ENCODE peak calls at places on chromosome 12, in five cellular contexts. One of them, this sample, is unnamed.

GRCh38 chr12:109840349-109841073 is 7.3 kb upstream of the TRPV4 start:
- DNase-seq in HFF-Myc: no peak
- DNase-seq in retinal pigment epithelial cell: no peak
- DNase-seq in fibroblast of mammary gland: no peak
- DNase-seq in gastrocnemius medialis: no peak
- DNase-seq in this sample: no peak

GRCh38 chr12:64840129-64840528 is 15.7 kb downstream of the TBC1D30 start:
- DNase-seq in HFF-Myc: no peak
- DNase-seq in retinal pigment epithelial cell: no peak
- DNase-seq in fibroblast of mammary gland: no peak
- DNase-seq in gastrocnemius medialis: no peak
- DNase-seq in this sample: no peak

GRCh38 chr12:57756406-57757341 is 1.8 kb downstream of the MARCHF9 start:
- DNase-seq in HFF-Myc: no peak
- DNase-seq in retinal pigment epithelial cell: no peak
- DNase-seq in fibroblast of mammary gland: no peak
- DNase-seq in gastrocnemius medialis: no peak
- DNase-seq in this sample: no peak

GRCh38 chr12:124544311-124544970 is 23.0 kb downstream of the NCOR2 start:
- DNase-seq in HFF-Myc: no peak
- DNase-seq in retinal pigment epithelial cell: no peak
- DNase-seq in fibroblast of mammary gland: no peak
- DNase-seq in gastrocnemius medialis: no peak
- DNase-seq in this sample: no peak

GRCh38 chr12:91179315-91179714 is 3.3 kb downstream of the DCN start:
- DNase-seq in HFF-Myc: no peak
- DNase-seq in retinal pigment epithelial cell: no peak
- DNase-seq in fibroblast of mammary gland: peak
- DNase-seq in gastrocnemius medialis: no peak
- DNase-seq in this sample: no peak

GRCh38 chr12:122076743-122077495 is 1.6 kb upstream of the MLXIP start:
- DNase-seq in HFF-Myc: no peak
- DNase-seq in retinal pigment epithelial cell: no peak
- DNase-seq in fibroblast of mammary gland: no peak
- DNase-seq in gastrocnemius medialis: no peak
- DNase-seq in this sample: no peak

GRCh38 chr12:64673490-64674169 is 63.3 kb downstream of the RASSF3 start:
- DNase-seq in HFF-Myc: no peak
- DNase-seq in retinal pigment epithelial cell: peak
- DNase-seq in fibroblast of mammary gland: no peak
- DNase-seq in gastrocnemius medialis: no peak
- DNase-seq in this sample: no peak

GRCh38 chr12:54935235-54935951 is 49.2 kb downstream of the TESPA1 start:
- DNase-seq in HFF-Myc: peak
- DNase-seq in retinal pigment epithelial cell: peak
- DNase-seq in fibroblast of mammary gland: peak
- DNase-seq in gastrocnemius medialis: no peak
- DNase-seq in this sample: no peak

GRCh38 chr12:55933158-55933798 is 2.3 kb downstream of the DGKA start:
- DNase-seq in HFF-Myc: no peak
- DNase-seq in retinal pigment epithelial cell: no peak
- DNase-seq in fibroblast of mammary gland: peak
- DNase-seq in gastrocnemius medialis: no peak
- DNase-seq in this sample: peak

GRCh38 chr12:24535334-24536019 is 413.4 kb downstream of the BCAT1 start:
- DNase-seq in HFF-Myc: no peak
- DNase-seq in retinal pigment epithelial cell: no peak
- DNase-seq in fibroblast of mammary gland: no peak
- DNase-seq in gastrocnemius medialis: no peak
- DNase-seq in this sample: no peak

GRCh38 chr12:24533953-24534352 is 414.9 kb downstream of the BCAT1 start:
- DNase-seq in HFF-Myc: no peak
- DNase-seq in retinal pigment epithelial cell: no peak
- DNase-seq in fibroblast of mammary gland: no peak
- DNase-seq in gastrocnemius medialis: no peak
- DNase-seq in this sample: no peak

GRCh38 chr12:24534632-24535031 is 414.3 kb downstream of the BCAT1 start:
- DNase-seq in HFF-Myc: no peak
- DNase-seq in retinal pigment epithelial cell: no peak
- DNase-seq in fibroblast of mammary gland: peak
- DNase-seq in gastrocnemius medialis: no peak
- DNase-seq in this sample: no peak

GRCh38 chr12:24539646-24540045 is 409.3 kb downstream of the BCAT1 start:
- DNase-seq in HFF-Myc: no peak
- DNase-seq in retinal pigment epithelial cell: no peak
- DNase-seq in fibroblast of mammary gland: no peak
- DNase-seq in gastrocnemius medialis: no peak
- DNase-seq in this sample: no peak

GRCh38 chr12:24537241-24537860 is 411.6 kb downstream of the BCAT1 start:
- DNase-seq in HFF-Myc: no peak
- DNase-seq in retinal pigment epithelial cell: peak
- DNase-seq in fibroblast of mammary gland: no peak
- DNase-seq in gastrocnemius medialis: no peak
- DNase-seq in this sample: no peak
- H3K4me3 ChIP-seq in HFF-Myc: no peak
- H3K4me3 ChIP-seq in retinal pigment epithelial cell: peak
- H3K4me3 ChIP-seq in fibroblast of mammary gland: no peak
- H3K4me3 ChIP-seq in gastrocnemius medialis: no peak
- H3K4me3 ChIP-seq in this sample: no peak

DNA sequence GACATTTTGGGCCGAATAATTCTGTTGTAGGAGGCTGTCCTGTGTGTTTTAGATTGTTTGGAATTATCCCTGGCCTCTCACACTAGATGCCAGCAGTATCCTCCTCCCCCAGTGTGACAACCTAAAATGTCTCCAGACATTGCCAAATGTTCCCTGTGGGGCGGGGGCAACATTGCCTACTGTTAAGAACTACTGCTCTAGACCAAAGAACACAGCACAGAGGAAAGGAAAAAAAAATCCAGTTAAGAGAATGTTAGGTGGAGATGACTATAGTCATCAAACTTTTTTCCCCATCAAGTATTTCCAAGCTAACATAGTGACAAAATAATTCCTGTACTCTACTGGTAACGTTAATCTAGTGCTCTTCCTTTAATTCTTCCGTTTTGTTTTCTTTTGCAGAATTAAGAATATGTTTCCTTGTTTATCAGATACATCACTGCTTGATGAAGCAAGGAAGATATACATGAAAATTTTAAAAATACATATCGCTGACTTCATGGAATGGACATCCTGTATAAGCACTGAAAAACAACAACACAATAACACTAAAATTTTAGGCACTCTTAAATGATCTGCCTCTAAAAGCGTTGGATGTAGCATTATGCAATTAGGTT is 3.6 kb downstream of the CDKN1B start:
- DNase-seq in HFF-Myc: no peak
- DNase-seq in retinal pigment epithelial cell: no peak
- DNase-seq in fibroblast of mammary gland: no peak
- DNase-seq in gastrocnemius medialis: no peak
- DNase-seq in this sample: no peak
- H3K4me3 ChIP-seq in HFF-Myc: peak
- H3K4me3 ChIP-seq in retinal pigment epithelial cell: peak
- H3K4me3 ChIP-seq in fibroblast of mammary gland: peak
- H3K4me3 ChIP-seq in gastrocnemius medialis: no peak
- H3K4me3 ChIP-seq in this sample: no peak

GRCh38 chr12:26298785-26299621 is 103.6 kb downstream of the SSPN start:
- DNase-seq in HFF-Myc: no peak
- DNase-seq in retinal pigment epithelial cell: no peak
- DNase-seq in fibroblast of mammary gland: peak
- DNase-seq in gastrocnemius medialis: peak
- DNase-seq in this sample: no peak
- H3K4me3 ChIP-seq in HFF-Myc: peak
- H3K4me3 ChIP-seq in retinal pigment epithelial cell: peak
- H3K4me3 ChIP-seq in fibroblast of mammary gland: peak
- H3K4me3 ChIP-seq in gastrocnemius medialis: peak
- H3K4me3 ChIP-seq in this sample: no peak

DNA sequence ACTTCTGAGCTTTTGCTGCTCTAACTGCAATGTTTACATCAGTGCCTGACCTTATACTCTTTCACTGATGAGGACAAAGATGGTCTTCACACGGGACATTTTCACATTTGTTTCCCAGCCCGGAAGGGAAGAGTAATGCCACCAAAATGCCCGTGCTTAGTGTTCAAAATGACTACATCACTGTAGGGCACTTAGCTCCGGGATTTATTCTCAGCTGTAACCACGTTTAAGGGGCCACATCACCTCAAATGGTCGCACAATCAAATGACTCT is 2.9 kb downstream of the GSG1 start:
- DNase-seq in HFF-Myc: no peak
- DNase-seq in retinal pigment epithelial cell: no peak
- DNase-seq in fibroblast of mammary gland: no peak
- DNase-seq in gastrocnemius medialis: no peak
- DNase-seq in this sample: no peak
- H3K4me3 ChIP-seq in HFF-Myc: peak
- H3K4me3 ChIP-seq in retinal pigment epithelial cell: peak
- H3K4me3 ChIP-seq in fibroblast of mammary gland: no peak
- H3K4me3 ChIP-seq in gastrocnemius medialis: peak
- H3K4me3 ChIP-seq in this sample: no peak

DNA sequence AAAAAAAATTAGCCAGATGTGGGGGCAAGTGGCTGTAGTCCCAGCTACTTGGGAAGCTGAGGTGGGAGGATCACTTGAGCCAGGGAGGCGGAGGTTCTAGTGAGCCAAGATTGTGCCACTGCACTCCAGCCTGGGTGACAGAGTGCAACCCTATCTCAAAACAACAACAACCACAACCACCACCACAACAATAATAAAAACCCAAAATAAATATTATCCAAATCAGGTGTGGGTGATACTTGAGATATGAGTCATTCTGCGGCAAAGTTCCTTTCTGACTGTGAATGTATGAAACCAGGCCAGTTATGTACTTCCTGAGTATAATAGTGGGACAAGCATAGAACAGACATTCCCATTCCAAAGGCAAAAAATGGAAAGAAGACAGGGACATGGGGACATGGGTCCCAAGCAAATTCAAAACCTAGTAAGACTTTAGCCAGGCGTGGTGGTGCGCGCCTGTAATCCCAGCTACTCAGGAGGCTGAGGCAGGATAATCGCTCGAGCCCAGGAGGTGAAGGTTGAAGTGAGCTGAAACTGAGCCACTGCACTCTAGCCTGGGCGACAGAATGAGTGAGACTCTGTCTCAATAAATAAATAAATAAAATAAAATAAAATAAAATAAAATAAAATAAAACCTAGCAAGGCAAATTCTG is 9.7 kb upstream of the ERC1 start:
- DNase-seq in HFF-Myc: no peak
- DNase-seq in retinal pigment epithelial cell: no peak
- DNase-seq in fibroblast of mammary gland: peak
- DNase-seq in gastrocnemius medialis: no peak
- DNase-seq in this sample: no peak
- H3K4me3 ChIP-seq in HFF-Myc: no peak
- H3K4me3 ChIP-seq in retinal pigment epithelial cell: no peak
- H3K4me3 ChIP-seq in fibroblast of mammary gland: no peak
- H3K4me3 ChIP-seq in gastrocnemius medialis: no peak
- H3K4me3 ChIP-seq in this sample: no peak